ENCODE peak calls at places on chromosomes 2 and 18, in six cellular contexts. V is GM20000; Q is GM10248; R is activated T-helper 1 cell treated with anti-CD3 and anti-CD28 coated beads, Interleukin-12 subunit alpha, Interleukin-12 subunit beta, Interleukin-2, Interleukin-4 antibody, amounts not matched to agents 30 ng/mL and 10 ng/mL and 1 ng/mL, durations not matched to agents 14 hours and 24 hours and 36 hours; L is posterior cingulate gyrus; Y is stimulated activated CD8-positive, alpha-beta memory T cell treated with anti-CD3 and anti-CD28 coated beads, Interleukin-7, amount 100 ng/mL, for 24 hours. E is an unnamed sample.
A peak's percentile ranks its signal among the peaks of the same experiment; 100 is the strongest.

GRCh38 chr2:232523682-232524597 is 2.0 kb upstream of the CHRND start:
- DNase-seq in Y (no peak), L (peak; percentile 39), Q (no peak), R (no peak), V (peak; percentile 71), E (peak; percentile 71)

GRCh38 chr2:112725545-112726457 is 5.0 kb downstream of the NT5DC4 start:
- DNase-seq in L (no peak), R (no peak), Y (no peak), Q (peak; percentile 79), V (peak; percentile 63), E (no peak)

GRCh38 chr2:200810252-200810650 is 1.5 kb upstream of the BZW1 start:
- DNase-seq in Y (no peak), V (no peak), R (no peak), L (no peak), Q (no peak), E (no peak)

GRCh38 chr2:121902171-121902591 is 146.7 kb downstream of the TSN start:
- DNase-seq in Q (peak; percentile 50), Y (no peak), R (no peak), L (no peak), V (no peak), E (peak; percentile 61)

GRCh38 chr2:221189431-221189830 is 382.7 kb downstream of the EPHA4 start:
- DNase-seq in Q (no peak), V (no peak), Y (no peak), L (no peak), R (no peak), E (no peak)

GRCh38 chr2:67399144-67399543 is 2.0 kb downstream of the ETAA1 start:
- DNase-seq in Y (no peak), L (no peak), Q (no peak), R (no peak), V (no peak), E (no peak)

GRCh38 chr2:236015171-236015570 is 153.0 kb downstream of the GBX2 start:
- DNase-seq in Y (no peak), Q (no peak), R (no peak), L (no peak), V (no peak), E (no peak)

GRCh38 chr2:10162586-10163497 is 40.3 kb downstream of the RRM2 start:
- DNase-seq in V (no peak), L (no peak), R (no peak), Q (no peak), Y (no peak), E (peak; percentile 34)

GRCh38 chr18:56202567-56203136 is 435.7 kb downstream of the TXNL1 start:
- DNase-seq in Q (no peak), Y (no peak), V (no peak), R (no peak), L (no peak), E (no peak)

GRCh38 chr18:7723558-7723957 is 156.4 kb downstream of the PTPRM start:
- DNase-seq in L (no peak), Q (no peak), Y (no peak), V (no peak), R (no peak), E (no peak)

GRCh38 chr18:8615397-8616025 is 6.3 kb downstream of the RAB12 start:
- DNase-seq in Q (no peak), Y (no peak), L (peak; percentile 32), V (no peak), R (no peak), E (peak; percentile 58)

GRCh38 chr2:101341421-101341820 is 32.9 kb upstream of the RNF149 start:
- DNase-seq in R (no peak), Y (peak; percentile 26), L (no peak), V (no peak), Q (no peak), E (no peak)

GRCh38 chr18:27382477-27383216 is 197.5 kb upstream of the CHST9 start:
- DNase-seq in L (no peak), Q (no peak), Y (no peak), R (no peak), V (no peak), E (no peak)

GRCh38 chr2:99677814-99678213 is 188.0 kb upstream of the REV1 start:
- DNase-seq in Q (no peak), V (no peak), R (no peak), L (no peak), Y (no peak), E (no peak)